ENCODE peak calls at places on chromosome 11, in four cellular contexts. C, X, F and I are unnamed samples.

GRCh38 chr11:14908214-14908880 is 16.3 kb upstream of the CYP2R1 start:
- DNase-seq in C (no peak), X (peak), F (no peak), I (no peak)

GRCh38 chr11:106091480-106092123 is 14.1 kb downstream of the AASDHPPT start:
- DNase-seq in C (no peak), X (peak), F (no peak), I (peak)

GRCh38 chr11:2788751-2789140 is 89.0 kb upstream of the KCNQ1OT1 start:
- DNase-seq in C (peak), X (no peak), F (no peak), I (no peak)

GRCh38 chr11:78253797-78254196 is 65.1 kb downstream of the USP35 start:
- DNase-seq in C (no peak), X (peak), F (no peak), I (no peak)

GRCh38 chr11:78825531-78825930 is 250.9 kb upstream of the NARS2 start:
- DNase-seq in C (no peak), X (no peak), F (no peak), I (peak)

GRCh38 chr11:107824668-107825369 is 33.8 kb downstream of the SLC35F2 start:
- DNase-seq in C (no peak), X (no peak), F (no peak), I (no peak)

GRCh38 chr11:77267910-77268309 is 33.6 kb downstream of the GDPD4 start:
- DNase-seq in C (no peak), X (peak), F (no peak), I (no peak)

GRCh38 chr11:69002101-69002742 is 10.8 kb downstream of the MRGPRF start:
- DNase-seq in C (peak), X (no peak), F (no peak), I (no peak)

GRCh38 chr11:33168605-33169240 is 7.4 kb upstream of the CSTF3 start:
- DNase-seq in C (no peak), X (peak), F (no peak), I (no peak)

GRCh38 chr11:86151188-86152005 is 82.5 kb upstream of the PICALM start:
- DNase-seq in C (no peak), X (no peak), F (no peak), I (no peak)

GRCh38 chr11:131766637-131767036 is 396.2 kb downstream of the NTM start:
- DNase-seq in C (no peak), X (no peak), F (no peak), I (no peak)

DNA sequence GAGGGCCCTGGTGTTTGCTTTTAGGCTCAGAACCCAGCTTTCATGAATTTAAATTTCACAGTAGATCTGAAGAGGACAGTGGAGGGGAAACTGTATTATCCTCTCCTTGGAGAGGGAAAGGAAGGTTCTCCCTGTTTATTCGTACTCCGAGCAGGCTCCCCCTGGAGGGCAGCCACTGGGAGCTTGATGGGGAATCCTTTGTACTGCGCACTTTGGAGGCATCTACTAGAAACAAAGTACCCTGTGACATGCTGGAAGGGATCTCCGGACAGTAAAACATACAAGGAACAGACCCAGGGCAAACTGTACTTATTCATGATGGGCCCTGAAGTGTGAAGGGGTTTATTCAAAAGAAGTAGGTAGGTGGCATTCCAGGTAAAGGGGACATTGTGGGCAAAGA is 27.2 kb downstream of the NAV2 start:
- DNase-seq in C (no peak), X (no peak), F (no peak), I (no peak)
- TF ChIP-seq CTCF in C (no peak), X (peak), F (peak), I (peak)

GRCh38 chr11:65417702-65418430 is 4.7 kb upstream of the NEAT1 start:
- DNase-seq in C (peak), X (no peak), F (peak), I (no peak)

GRCh38 chr11:65415499-65416340 is 6.9 kb upstream of the NEAT1 start:
- DNase-seq in C (peak), X (no peak), F (peak), I (no peak)

GRCh38 chr11:65418431-65418680 is 4.2 kb upstream of the NEAT1 start:
- DNase-seq in C (no peak), X (no peak), F (no peak), I (no peak)

GRCh38 chr11:65416341-65417185 is 6.0 kb upstream of the NEAT1 start:
- DNase-seq in C (peak), X (peak), F (peak), I (no peak)

DNA sequence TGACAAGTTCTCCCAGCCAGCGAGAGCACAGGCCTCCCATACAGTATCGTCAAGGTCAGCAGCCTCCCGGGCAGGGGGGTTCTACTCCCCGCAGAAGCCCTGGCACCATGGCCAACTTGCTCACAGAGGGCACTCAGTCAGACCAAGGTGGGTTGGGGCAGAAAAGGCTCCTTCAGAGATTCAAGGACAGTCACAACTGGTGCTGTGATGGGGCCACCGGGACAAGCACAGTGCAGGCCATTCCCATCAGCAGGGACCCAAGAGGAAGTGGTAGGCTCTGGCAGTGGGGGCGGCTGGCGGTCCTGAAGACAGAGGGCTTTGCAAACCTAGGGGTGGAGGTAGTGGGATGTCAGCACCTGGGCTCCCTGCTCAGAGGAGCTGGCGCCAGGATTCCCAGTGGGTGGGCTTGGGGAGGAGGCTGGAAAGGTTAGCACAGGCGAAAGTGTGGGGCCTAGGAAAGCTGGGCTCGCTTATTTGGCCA is 5.3 kb upstream of the NEAT1 start:
- DNase-seq in C (peak), X (no peak), F (peak), I (no peak)
- H3K4me3 ChIP-seq in C (peak), X (no peak), F (peak), I (no peak)

DNA sequence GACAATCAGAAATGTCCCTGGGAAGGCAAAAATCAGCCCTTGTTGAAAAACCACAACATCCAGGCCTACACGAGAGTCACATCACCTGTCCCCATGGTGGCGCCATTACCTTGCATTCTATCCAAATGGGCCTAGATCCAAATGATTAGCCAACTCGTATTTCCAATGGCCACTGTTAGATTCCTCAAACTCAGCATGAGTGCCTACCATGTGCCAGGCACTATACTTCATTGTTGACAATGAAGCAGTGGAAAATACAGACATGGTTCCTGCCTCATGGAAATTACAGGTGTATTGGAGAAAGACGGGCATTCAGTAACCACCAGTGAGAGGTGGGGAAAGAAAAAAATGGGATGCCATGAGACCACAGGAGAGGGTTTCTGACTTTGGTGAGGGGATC is 29.8 kb upstream of the CREB3L1 start:
- DNase-seq in C (no peak), X (peak), F (peak), I (no peak)
- TF ChIP-seq CTCF in C (peak), X (peak), F (peak), I (no peak)

DNA sequence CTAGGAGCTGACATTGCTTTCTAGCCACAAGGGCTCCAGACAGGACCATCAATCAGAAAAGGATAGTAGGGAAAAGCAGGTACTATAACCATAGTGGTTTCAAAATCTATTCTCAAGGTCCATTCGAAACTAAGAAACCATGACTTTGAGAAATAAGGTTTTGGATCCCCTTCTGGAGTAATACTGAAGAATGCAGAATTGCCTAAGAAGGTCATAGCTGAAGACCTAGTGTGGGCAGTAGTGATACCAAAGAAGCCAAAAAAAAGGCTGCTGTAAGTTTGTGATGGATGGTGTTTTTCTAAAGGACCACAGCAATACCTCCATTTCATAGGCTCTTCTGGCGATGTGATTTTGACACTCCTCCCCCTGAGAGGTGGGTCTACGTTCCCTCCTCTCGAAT is 163.1 kb downstream of the MAML2 start:
- DNase-seq in C (no peak), X (no peak), F (no peak), I (no peak)
- H3K4me3 ChIP-seq in C (no peak), X (no peak), F (no peak), I (no peak)